ENCODE peak calls at places on chromosome 19, in four cellular contexts. One of them, this sample, is unnamed.

GRCh38 chr19:58468216-58468839 is 1.4 kb downstream of the ZNF324 start:
- DNase-seq in activated CD4-positive, alpha-beta T cell treated with anti-CD3 and anti-CD28 coated beads, Interleukin-2, amount 50 U/mL, for 1 hour: no peak
- DNase-seq in upper lobe of right lung: no peak
- DNase-seq in HAP-1: no peak
- DNase-seq in this sample: no peak

GRCh38 chr19:7862413-7862951 is 11.7 kb downstream of the PRR36 start:
- DNase-seq in activated CD4-positive, alpha-beta T cell treated with anti-CD3 and anti-CD28 coated beads, Interleukin-2, amount 50 U/mL, for 1 hour: peak
- DNase-seq in upper lobe of right lung: peak
- DNase-seq in HAP-1: peak
- DNase-seq in this sample: peak

GRCh38 chr19:45820413-45821102 is 5.5 kb upstream of the RSPH6A start:
- DNase-seq in activated CD4-positive, alpha-beta T cell treated with anti-CD3 and anti-CD28 coated beads, Interleukin-2, amount 50 U/mL, for 1 hour: no peak
- DNase-seq in upper lobe of right lung: no peak
- DNase-seq in HAP-1: no peak
- DNase-seq in this sample: no peak

GRCh38 chr19:1101337-1101698 is 2.5 kb upstream of the GPX4 start:
- DNase-seq in activated CD4-positive, alpha-beta T cell treated with anti-CD3 and anti-CD28 coated beads, Interleukin-2, amount 50 U/mL, for 1 hour: no peak
- DNase-seq in upper lobe of right lung: no peak
- DNase-seq in HAP-1: no peak
- DNase-seq in this sample: no peak

GRCh38 chr19:20151617-20152145 is 15.3 kb upstream of the ZNF486 start:
- DNase-seq in activated CD4-positive, alpha-beta T cell treated with anti-CD3 and anti-CD28 coated beads, Interleukin-2, amount 50 U/mL, for 1 hour: no peak
- DNase-seq in upper lobe of right lung: no peak
- DNase-seq in HAP-1: no peak
- DNase-seq in this sample: no peak

GRCh38 chr19:11452814-11453335 is 17.4 kb downstream of the PRKCSH start:
- DNase-seq in activated CD4-positive, alpha-beta T cell treated with anti-CD3 and anti-CD28 coated beads, Interleukin-2, amount 50 U/mL, for 1 hour: no peak
- DNase-seq in upper lobe of right lung: no peak
- DNase-seq in HAP-1: no peak
- DNase-seq in this sample: no peak

GRCh38 chr19:38557205-38557799 is 60.5 kb downstream of the MAP4K1 start:
- DNase-seq in activated CD4-positive, alpha-beta T cell treated with anti-CD3 and anti-CD28 coated beads, Interleukin-2, amount 50 U/mL, for 1 hour: peak
- DNase-seq in upper lobe of right lung: peak
- DNase-seq in HAP-1: no peak
- DNase-seq in this sample: peak

GRCh38 chr19:48970139-48970766 is 5.1 kb downstream of the FTL start:
- DNase-seq in activated CD4-positive, alpha-beta T cell treated with anti-CD3 and anti-CD28 coated beads, Interleukin-2, amount 50 U/mL, for 1 hour: no peak
- DNase-seq in upper lobe of right lung: peak
- DNase-seq in HAP-1: no peak
- DNase-seq in this sample: no peak

GRCh38 chr19:30366282-30366681 is 5.9 kb upstream of the ZNF536 start:
- DNase-seq in activated CD4-positive, alpha-beta T cell treated with anti-CD3 and anti-CD28 coated beads, Interleukin-2, amount 50 U/mL, for 1 hour: no peak
- DNase-seq in upper lobe of right lung: no peak
- DNase-seq in HAP-1: no peak
- DNase-seq in this sample: no peak

GRCh38 chr19:835201-835810 is 5.5 kb upstream of the PRTN3 start:
- DNase-seq in activated CD4-positive, alpha-beta T cell treated with anti-CD3 and anti-CD28 coated beads, Interleukin-2, amount 50 U/mL, for 1 hour: no peak
- DNase-seq in upper lobe of right lung: no peak
- DNase-seq in HAP-1: no peak
- DNase-seq in this sample: no peak

GRCh38 chr19:51983361-51983760 is 3.3 kb downstream of the ZNF350 start:
- DNase-seq in activated CD4-positive, alpha-beta T cell treated with anti-CD3 and anti-CD28 coated beads, Interleukin-2, amount 50 U/mL, for 1 hour: no peak
- DNase-seq in upper lobe of right lung: no peak
- DNase-seq in HAP-1: no peak
- DNase-seq in this sample: no peak

GRCh38 chr19:2315818-2316353 is 7.9 kb upstream of the LINGO3 start:
- DNase-seq in activated CD4-positive, alpha-beta T cell treated with anti-CD3 and anti-CD28 coated beads, Interleukin-2, amount 50 U/mL, for 1 hour: no peak
- DNase-seq in upper lobe of right lung: peak
- DNase-seq in HAP-1: peak
- DNase-seq in this sample: no peak

GRCh38 chr19:18743281-18743825 is 47.8 kb downstream of the COMP start:
- DNase-seq in activated CD4-positive, alpha-beta T cell treated with anti-CD3 and anti-CD28 coated beads, Interleukin-2, amount 50 U/mL, for 1 hour: no peak
- DNase-seq in upper lobe of right lung: peak
- DNase-seq in HAP-1: no peak
- DNase-seq in this sample: no peak

GRCh38 chr19:43675269-43675879 is 5.4 kb upstream of the PLAUR start:
- DNase-seq in activated CD4-positive, alpha-beta T cell treated with anti-CD3 and anti-CD28 coated beads, Interleukin-2, amount 50 U/mL, for 1 hour: no peak
- DNase-seq in upper lobe of right lung: no peak
- DNase-seq in HAP-1: no peak
- DNase-seq in this sample: no peak

GRCh38 chr19:13008926-13009787 is 13.9 kb downstream of the NFIX start:
- DNase-seq in activated CD4-positive, alpha-beta T cell treated with anti-CD3 and anti-CD28 coated beads, Interleukin-2, amount 50 U/mL, for 1 hour: no peak
- DNase-seq in upper lobe of right lung: no peak
- DNase-seq in HAP-1: no peak
- DNase-seq in this sample: no peak

GRCh38 chr19:32464279-32464678 is 58.7 kb downstream of the DPY19L3 start:
- DNase-seq in activated CD4-positive, alpha-beta T cell treated with anti-CD3 and anti-CD28 coated beads, Interleukin-2, amount 50 U/mL, for 1 hour: no peak
- DNase-seq in upper lobe of right lung: no peak
- DNase-seq in HAP-1: no peak
- DNase-seq in this sample: no peak

GRCh38 chr19:31499826-31500539 is 150.7 kb upstream of the TSHZ3 start:
- DNase-seq in activated CD4-positive, alpha-beta T cell treated with anti-CD3 and anti-CD28 coated beads, Interleukin-2, amount 50 U/mL, for 1 hour: no peak
- DNase-seq in upper lobe of right lung: no peak
- DNase-seq in HAP-1: no peak
- DNase-seq in this sample: no peak

GRCh38 chr19:37778613-37779138 is 710 bp downstream of the ZNF573 start:
- DNase-seq in activated CD4-positive, alpha-beta T cell treated with anti-CD3 and anti-CD28 coated beads, Interleukin-2, amount 50 U/mL, for 1 hour: no peak
- DNase-seq in upper lobe of right lung: no peak
- DNase-seq in HAP-1: no peak
- DNase-seq in this sample: no peak

GRCh38 chr19:5293607-5294089 is 47.0 kb downstream of the PTPRS start:
- DNase-seq in activated CD4-positive, alpha-beta T cell treated with anti-CD3 and anti-CD28 coated beads, Interleukin-2, amount 50 U/mL, for 1 hour: no peak
- DNase-seq in upper lobe of right lung: peak
- DNase-seq in HAP-1: peak
- DNase-seq in this sample: no peak

GRCh38 chr19:48450863-48451262 is 4.5 kb upstream of the KCNJ14 start:
- DNase-seq in activated CD4-positive, alpha-beta T cell treated with anti-CD3 and anti-CD28 coated beads, Interleukin-2, amount 50 U/mL, for 1 hour: no peak
- DNase-seq in upper lobe of right lung: no peak
- DNase-seq in HAP-1: no peak
- DNase-seq in this sample: no peak

GRCh38 chr19:1019980-1020867 is 699 bp downstream of the TMEM259 start:
- DNase-seq in activated CD4-positive, alpha-beta T cell treated with anti-CD3 and anti-CD28 coated beads, Interleukin-2, amount 50 U/mL, for 1 hour: no peak
- DNase-seq in upper lobe of right lung: no peak
- DNase-seq in HAP-1: no peak
- DNase-seq in this sample: peak

GRCh38 chr19:21022996-21023395 is 2.5 kb downstream of the ZNF430 start:
- DNase-seq in activated CD4-positive, alpha-beta T cell treated with anti-CD3 and anti-CD28 coated beads, Interleukin-2, amount 50 U/mL, for 1 hour: no peak
- DNase-seq in upper lobe of right lung: no peak
- DNase-seq in HAP-1: no peak
- DNase-seq in this sample: peak

GRCh38 chr19:6417713-6418561 is 6.7 kb downstream of the KHSRP start:
- DNase-seq in activated CD4-positive, alpha-beta T cell treated with anti-CD3 and anti-CD28 coated beads, Interleukin-2, amount 50 U/mL, for 1 hour: no peak
- DNase-seq in upper lobe of right lung: no peak
- DNase-seq in HAP-1: no peak
- DNase-seq in this sample: no peak